ENCODE peak calls at places on chromosomes 1 and 21, in nine cellular contexts. X is hepatocyte, T is ovary, M is A549, Y is mammary epithelial cell, S is foreskin fibroblast, P is adrenal gland, H is astrocyte of the spinal cord, W is upper lobe of right lung. F is an unnamed sample.

GRCh38 chr1:207908112-207908734 is 2.7 kb downstream of the CD34 start:
- DNase-seq in X (no peak), T (peak; percentile 41), M (no peak), Y (no peak), S (no peak), P (no peak), H (no peak), W (no peak), F (no peak)

GRCh38 chr21:45142469-45142868 is 68.1 kb downstream of the ADARB1 start:
- DNase-seq in X (no peak), T (peak; percentile 48), M (no peak), Y (no peak), S (peak; percentile 90), P (peak; percentile 77), H (peak; percentile 85), W (peak; percentile 61), F (peak; percentile 82)

GRCh38 chr1:221188531-221188930 is 309.3 kb downstream of the HLX start:
- DNase-seq in X (no peak), T (no peak), M (no peak), Y (no peak), S (no peak), P (no peak), H (no peak), W (no peak), F (no peak)

GRCh38 chr1:207500306-207500705 is 4.3 kb downstream of the CR1 start:
- DNase-seq in X (no peak), T (no peak), M (no peak), Y (no peak), S (no peak), P (no peak), H (no peak), W (no peak), F (no peak)

GRCh38 chr1:162138599-162139397 is 69.3 kb downstream of the NOS1AP start:
- DNase-seq in X (no peak), T (no peak), M (no peak), Y (no peak), S (no peak), P (no peak), H (no peak), W (no peak), F (no peak)

GRCh38 chr1:27099904-27100796 is 54.8 kb downstream of the SLC9A1 start:
- DNase-seq in X (peak; percentile 66), T (peak; percentile 81), M (peak; percentile 48), Y (no peak), S (peak; percentile 90), P (no peak), H (no peak), W (no peak), F (no peak)

GRCh38 chr1:55774446-55774845 is 559.3 kb upstream of the USP24 start:
- DNase-seq in X (no peak), T (no peak), M (no peak), Y (no peak), S (peak; percentile 84), P (no peak), H (no peak), W (no peak), F (no peak)

GRCh38 chr1:187396929-187397796 is 568.4 kb downstream of the PLA2G4A start:
- DNase-seq in X (no peak), T (no peak), M (no peak), Y (no peak), S (no peak), P (no peak), H (no peak), W (no peak), F (no peak)

GRCh38 chr21:31725202-31725840 is 6.6 kb downstream of the SCAF4 start:
- DNase-seq in X (no peak), T (no peak), M (no peak), Y (no peak), S (no peak), P (no peak), H (no peak), W (no peak), F (no peak)

DNA sequence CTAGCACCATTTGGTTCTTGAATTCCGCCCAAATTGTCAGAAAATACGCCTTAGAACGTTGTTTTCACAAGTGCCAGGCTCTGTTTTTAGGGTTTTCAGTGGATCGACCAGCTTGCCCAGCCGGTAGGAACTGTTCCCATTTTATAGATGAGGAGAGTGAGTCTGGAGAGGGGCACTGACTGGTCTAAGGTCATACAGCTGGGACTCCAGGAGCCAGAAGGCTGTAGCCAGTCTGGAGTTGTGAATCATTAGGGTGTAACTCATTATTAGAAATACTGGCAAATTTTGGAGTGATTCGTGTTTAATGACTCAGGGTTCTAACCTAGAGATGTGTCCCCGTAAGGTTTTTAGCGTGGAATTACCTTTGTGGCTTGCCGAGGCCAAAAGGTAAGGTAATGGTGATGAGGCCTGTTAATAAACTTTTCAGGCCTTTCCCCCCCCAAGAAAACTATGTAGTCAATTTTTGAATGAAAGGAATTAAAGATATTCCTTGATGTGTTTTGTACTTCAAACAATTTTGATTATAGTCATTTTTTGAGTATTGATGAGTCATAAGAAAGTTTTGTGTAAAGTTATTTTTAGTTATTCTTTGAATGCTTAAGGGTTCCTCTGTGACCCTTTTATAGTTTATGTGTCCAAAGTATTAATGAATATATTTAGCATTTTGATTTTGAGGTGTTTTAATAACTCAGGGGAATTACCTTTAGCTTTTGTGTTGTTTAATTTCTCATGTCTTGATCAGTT is 2.1 kb downstream of the DYRK1A start:
- DNase-seq in X (peak; percentile 19), T (no peak), M (no peak), Y (peak; percentile 88), S (peak; percentile 73), P (peak; percentile 37), H (no peak), W (no peak), F (peak; percentile 18)
- H3K4me3 ChIP-seq in X (peak overlapping the region; percentile 91), T (peak overlapping the region; percentile 99), M (peak overlapping the region; percentile 79), Y (peak overlapping the region; percentile 88), S (peak overlapping the region; percentile 56), P (peak overlapping the region; percentile 26), H (peak overlapping the region; percentile 56), W (peak overlapping the region; percentile 70), F (peak overlapping the region; percentile 80)

DNA sequence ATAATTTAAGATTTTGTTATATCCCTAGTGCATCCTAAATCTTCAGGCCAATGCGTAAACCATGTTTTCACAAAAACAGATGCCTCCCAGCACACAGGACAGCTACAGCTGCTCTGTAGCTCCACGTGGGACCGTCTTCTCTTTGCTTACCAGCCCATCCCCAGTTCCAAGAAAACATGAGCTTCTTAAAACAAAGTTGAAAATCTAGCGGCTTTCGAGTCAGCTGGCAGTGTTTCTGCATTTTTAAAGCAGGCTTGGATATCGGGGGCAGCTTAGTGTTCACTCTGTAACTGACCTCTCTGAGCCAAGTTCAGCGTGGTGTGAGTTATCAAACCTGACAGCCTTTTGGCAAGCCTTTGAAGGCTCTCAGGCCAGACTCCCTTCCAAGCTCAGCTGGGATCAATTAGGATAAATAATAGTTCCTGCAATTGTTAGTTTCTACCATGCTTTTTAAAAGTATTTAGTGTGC is 881.5 kb downstream of the LTN1 start:
- DNase-seq in X (peak; percentile 76), T (peak; percentile 85), M (no peak), Y (no peak), S (peak; percentile 96), P (peak; percentile 49), H (peak; percentile 76), W (no peak), F (peak; percentile 0)
- H3K4me3 ChIP-seq in X (no peak overlapping the region), T (no peak overlapping the region), M (no peak overlapping the region), Y (no peak overlapping the region), S (peak overlapping the region; percentile 4), P (no peak overlapping the region), H (no peak overlapping the region), W (no peak overlapping the region), F (no peak overlapping the region)

GRCh38 chr1:41728403-41729202 is 190.1 kb downstream of the HIVEP3 start:
- DNase-seq in X (no peak), T (no peak), M (no peak), Y (no peak), S (no peak), P (no peak), H (no peak), W (peak; percentile 73), F (peak; percentile 19)
- H3K4me3 ChIP-seq in X (no peak overlapping the region), T (no peak overlapping the region), M (no peak overlapping the region), Y (no peak overlapping the region), S (no peak overlapping the region), P (no peak overlapping the region), H (no peak overlapping the region), W (no peak overlapping the region), F (no peak overlapping the region)

GRCh38 chr1:38539931-38540330 is 319.6 kb downstream of the RRAGC start:
- DNase-seq in X (no peak), T (no peak), M (no peak), Y (no peak), S (no peak), P (no peak), H (no peak), W (no peak), F (no peak)
- H3K4me3 ChIP-seq in X (no peak overlapping the region), T (no peak overlapping the region), M (no peak overlapping the region), Y (no peak overlapping the region), S (no peak overlapping the region), P (no peak overlapping the region), H (no peak overlapping the region), W (no peak overlapping the region), F (no peak overlapping the region)

GRCh38 chr1:244732846-244733450 is 80.0 kb downstream of the DESI2 start:
- DNase-seq in X (no peak), T (no peak), M (no peak), Y (no peak), S (no peak), P (no peak), H (no peak), W (peak; percentile 70), F (no peak)

GRCh38 chr1:244730934-244731434 is 78.1 kb downstream of the DESI2 start:
- DNase-seq in X (no peak), T (no peak), M (no peak), Y (no peak), S (no peak), P (no peak), H (no peak), W (no peak), F (no peak)

GRCh38 chr1:244731651-244732050 is 78.7 kb downstream of the DESI2 start:
- DNase-seq in X (no peak), T (no peak), M (no peak), Y (no peak), S (no peak), P (no peak), H (no peak), W (peak; percentile 21), F (no peak)

GRCh38 chr1:244735404-244735803 is 82.5 kb downstream of the DESI2 start:
- DNase-seq in X (no peak), T (no peak), M (no peak), Y (peak; percentile 83), S (no peak), P (no peak), H (no peak), W (no peak), F (no peak)

DNA sequence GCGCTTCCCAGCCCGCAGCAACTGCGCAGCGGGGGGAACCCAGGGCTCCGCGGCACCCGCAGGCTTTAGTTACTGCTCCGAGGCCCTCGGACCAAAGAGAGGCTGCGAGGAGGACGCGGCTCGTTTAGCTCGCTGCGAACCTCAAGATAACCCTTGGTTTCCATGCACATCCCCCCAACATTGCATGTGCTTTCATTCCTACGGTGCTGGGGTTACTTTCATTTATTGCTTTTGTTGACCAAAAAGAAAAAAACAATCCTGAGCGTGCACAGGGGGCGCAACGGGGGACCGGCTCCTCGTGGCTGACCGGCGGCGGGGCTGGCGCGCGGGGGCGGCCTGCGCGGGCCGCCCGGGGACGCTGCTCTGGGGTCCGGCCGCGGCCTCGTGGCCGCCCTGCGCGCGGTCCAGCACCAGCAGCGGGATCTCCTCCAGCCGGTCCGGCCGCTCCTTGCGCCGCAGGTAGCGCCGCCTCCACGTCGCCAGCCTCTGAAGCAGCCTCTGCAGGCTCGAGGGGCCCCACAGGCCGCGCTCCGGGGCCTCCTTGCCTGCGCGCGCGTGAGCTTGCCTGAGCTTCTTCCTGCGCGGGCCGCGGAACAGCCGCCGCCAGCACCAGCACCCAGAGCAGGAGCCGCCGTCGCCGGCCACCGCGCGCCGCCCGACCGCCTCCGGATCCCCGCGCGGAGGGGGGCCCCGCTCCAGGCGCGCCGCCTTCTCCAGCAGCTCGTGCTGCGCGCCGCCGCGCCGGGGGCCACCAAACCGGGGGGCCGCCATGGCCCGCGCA is 77.4 kb downstream of the DESI2 start:
- DNase-seq in X (peak; percentile 59), T (peak; percentile 16), M (no peak), Y (peak; percentile 23), S (peak; percentile 72), P (peak; percentile 45), H (peak; percentile 49), W (peak; percentile 78), F (peak; percentile 27)
- H3K4me3 ChIP-seq in X (peak overlapping the region; percentile 65), T (peak overlapping the region; percentile 50), M (peak overlapping the region; percentile 43), Y (peak overlapping the region; percentile 47), S (peak overlapping the region; percentile 51), P (peak overlapping the region; percentile 40), H (peak overlapping the region; percentile 41), W (peak overlapping the region; percentile 59), F (peak overlapping the region; percentile 55)